ENCODE peak calls at places on chromosomes 7 and 10, in seven cellular contexts. One of them, this sample, is unnamed.

GRCh38 chr10:5512881-5513698 is 11.7 kb upstream of the CALML3 start:
- DNase-seq in astrocyte: no peak
- DNase-seq in foreskin keratinocyte: no peak
- DNase-seq in stomach: no peak
- DNase-seq in fibroblast of the aortic adventitia: no peak
- DNase-seq in cardiac fibroblast: no peak
- DNase-seq in astrocyte of the spinal cord: no peak
- DNase-seq in this sample: no peak

GRCh38 chr10:1745794-1746456 is 8.6 kb upstream of the ADARB2 start:
- DNase-seq in foreskin keratinocyte: no peak
- DNase-seq in astrocyte: no peak
- DNase-seq in cardiac fibroblast: no peak
- DNase-seq in stomach: no peak
- DNase-seq in astrocyte of the spinal cord: no peak
- DNase-seq in fibroblast of the aortic adventitia: no peak
- DNase-seq in this sample: no peak

GRCh38 chr10:122504551-122504950 is 43.2 kb downstream of the HTRA1 start:
- DNase-seq in astrocyte: peak; percentile 92
- DNase-seq in fibroblast of the aortic adventitia: peak; percentile 89
- DNase-seq in stomach: peak; percentile 78
- DNase-seq in astrocyte of the spinal cord: peak; percentile 96
- DNase-seq in cardiac fibroblast: peak; percentile 94
- DNase-seq in foreskin keratinocyte: no peak
- DNase-seq in this sample: peak; percentile 67

GRCh38 chr7:48168159-48168558 is 3.1 kb upstream of the ABCA13 start:
- DNase-seq in cardiac fibroblast: peak; percentile 7
- DNase-seq in astrocyte: peak; percentile 44
- DNase-seq in stomach: no peak
- DNase-seq in foreskin keratinocyte: peak; percentile 59
- DNase-seq in astrocyte of the spinal cord: peak; percentile 62
- DNase-seq in fibroblast of the aortic adventitia: peak; percentile 75
- DNase-seq in this sample: no peak

GRCh38 chr7:5373300-5373699 is 50.3 kb downstream of the TNRC18 start:
- DNase-seq in stomach: no peak
- DNase-seq in fibroblast of the aortic adventitia: no peak
- DNase-seq in astrocyte: no peak
- DNase-seq in foreskin keratinocyte: no peak
- DNase-seq in astrocyte of the spinal cord: no peak
- DNase-seq in cardiac fibroblast: no peak
- DNase-seq in this sample: no peak

GRCh38 chr7:84497873-84498272 is 303.3 kb upstream of the SEMA3A start:
- DNase-seq in astrocyte of the spinal cord: no peak
- DNase-seq in cardiac fibroblast: peak; percentile 11
- DNase-seq in foreskin keratinocyte: no peak
- DNase-seq in astrocyte: peak; percentile 18
- DNase-seq in stomach: no peak
- DNase-seq in fibroblast of the aortic adventitia: no peak
- DNase-seq in this sample: no peak

GRCh38 chr7:107659666-107660065 is 962 bp upstream of the SLC26A4 start:
- DNase-seq in stomach: no peak
- DNase-seq in foreskin keratinocyte: peak; percentile 32
- DNase-seq in fibroblast of the aortic adventitia: peak; percentile 90
- DNase-seq in astrocyte: peak; percentile 78
- DNase-seq in astrocyte of the spinal cord: peak; percentile 74
- DNase-seq in cardiac fibroblast: peak; percentile 70
- DNase-seq in this sample: peak; percentile 26

GRCh38 chr10:30928742-30929141 is 102.9 kb downstream of the ZNF438 start:
- DNase-seq in fibroblast of the aortic adventitia: no peak
- DNase-seq in astrocyte: no peak
- DNase-seq in cardiac fibroblast: no peak
- DNase-seq in stomach: no peak
- DNase-seq in foreskin keratinocyte: no peak
- DNase-seq in astrocyte of the spinal cord: no peak
- DNase-seq in this sample: no peak

GRCh38 chr10:103715430-103715829 is 139.9 kb downstream of the SH3PXD2A start:
- DNase-seq in stomach: no peak
- DNase-seq in cardiac fibroblast: peak; percentile 44
- DNase-seq in foreskin keratinocyte: no peak
- DNase-seq in astrocyte: peak; percentile 90
- DNase-seq in fibroblast of the aortic adventitia: peak; percentile 80
- DNase-seq in astrocyte of the spinal cord: peak; percentile 82
- DNase-seq in this sample: peak; percentile 68

GRCh38 chr7:80133361-80134104 is 1.1 kb upstream of the GNAI1 start:
- DNase-seq in astrocyte of the spinal cord: no peak
- DNase-seq in astrocyte: no peak
- DNase-seq in fibroblast of the aortic adventitia: no peak
- DNase-seq in cardiac fibroblast: no peak
- DNase-seq in foreskin keratinocyte: peak; percentile 85
- DNase-seq in stomach: no peak
- DNase-seq in this sample: peak; percentile 38
- TF ChIP-seq CTCF in astrocyte of the spinal cord: no peak
- TF ChIP-seq CTCF in astrocyte: no peak
- TF ChIP-seq CTCF in fibroblast of the aortic adventitia: peak; percentile 17
- TF ChIP-seq CTCF in cardiac fibroblast: no peak
- TF ChIP-seq CTCF in foreskin keratinocyte: peak; percentile 70
- TF ChIP-seq CTCF in stomach: peak; percentile 22
- TF ChIP-seq CTCF in this sample: no peak

GRCh38 chr10:35246770-35247343 is 89.5 kb upstream of the CCNY start:
- DNase-seq in foreskin keratinocyte: no peak
- DNase-seq in fibroblast of the aortic adventitia: no peak
- DNase-seq in stomach: no peak
- DNase-seq in cardiac fibroblast: no peak
- DNase-seq in astrocyte of the spinal cord: no peak
- DNase-seq in astrocyte: no peak
- DNase-seq in this sample: no peak
- TF ChIP-seq CTCF in foreskin keratinocyte: no peak
- TF ChIP-seq CTCF in fibroblast of the aortic adventitia: no peak
- TF ChIP-seq CTCF in stomach: no peak
- TF ChIP-seq CTCF in cardiac fibroblast: no peak
- TF ChIP-seq CTCF in astrocyte of the spinal cord: no peak
- TF ChIP-seq CTCF in astrocyte: no peak
- TF ChIP-seq CTCF in this sample: no peak

GRCh38 chr10:89555688-89556445 is 20.5 kb upstream of the SLC16A12 start:
- DNase-seq in stomach: no peak
- DNase-seq in astrocyte of the spinal cord: peak; percentile 36
- DNase-seq in astrocyte: no peak
- DNase-seq in cardiac fibroblast: peak; percentile 38
- DNase-seq in fibroblast of the aortic adventitia: peak; percentile 58
- DNase-seq in foreskin keratinocyte: no peak
- DNase-seq in this sample: no peak
- TF ChIP-seq CTCF in stomach: no peak
- TF ChIP-seq CTCF in astrocyte of the spinal cord: peak; percentile 18
- TF ChIP-seq CTCF in astrocyte: peak; percentile 16
- TF ChIP-seq CTCF in cardiac fibroblast: peak; percentile 18
- TF ChIP-seq CTCF in fibroblast of the aortic adventitia: peak; percentile 26
- TF ChIP-seq CTCF in foreskin keratinocyte: peak; percentile 54
- TF ChIP-seq CTCF in this sample: no peak

GRCh38 chr7:3649250-3649649 is 348.2 kb downstream of the SDK1 start:
- DNase-seq in cardiac fibroblast: peak; percentile 7
- DNase-seq in astrocyte: no peak
- DNase-seq in fibroblast of the aortic adventitia: no peak
- DNase-seq in astrocyte of the spinal cord: no peak
- DNase-seq in foreskin keratinocyte: no peak
- DNase-seq in stomach: no peak
- DNase-seq in this sample: no peak
- TF ChIP-seq CTCF in cardiac fibroblast: peak; percentile 32
- TF ChIP-seq CTCF in astrocyte: peak; percentile 7
- TF ChIP-seq CTCF in fibroblast of the aortic adventitia: peak; percentile 6
- TF ChIP-seq CTCF in astrocyte of the spinal cord: peak; percentile 41
- TF ChIP-seq CTCF in foreskin keratinocyte: peak; percentile 30
- TF ChIP-seq CTCF in stomach: no peak
- TF ChIP-seq CTCF in this sample: no peak

GRCh38 chr7:16986775-16987174 is 105.0 kb upstream of the AGR3 start:
- DNase-seq in astrocyte of the spinal cord: no peak
- DNase-seq in stomach: no peak
- DNase-seq in astrocyte: no peak
- DNase-seq in foreskin keratinocyte: no peak
- DNase-seq in fibroblast of the aortic adventitia: no peak
- DNase-seq in cardiac fibroblast: no peak
- DNase-seq in this sample: no peak
- TF ChIP-seq CTCF in astrocyte of the spinal cord: no peak
- TF ChIP-seq CTCF in stomach: no peak
- TF ChIP-seq CTCF in astrocyte: no peak
- TF ChIP-seq CTCF in foreskin keratinocyte: no peak
- TF ChIP-seq CTCF in fibroblast of the aortic adventitia: no peak
- TF ChIP-seq CTCF in cardiac fibroblast: no peak
- TF ChIP-seq CTCF in this sample: no peak

DNA sequence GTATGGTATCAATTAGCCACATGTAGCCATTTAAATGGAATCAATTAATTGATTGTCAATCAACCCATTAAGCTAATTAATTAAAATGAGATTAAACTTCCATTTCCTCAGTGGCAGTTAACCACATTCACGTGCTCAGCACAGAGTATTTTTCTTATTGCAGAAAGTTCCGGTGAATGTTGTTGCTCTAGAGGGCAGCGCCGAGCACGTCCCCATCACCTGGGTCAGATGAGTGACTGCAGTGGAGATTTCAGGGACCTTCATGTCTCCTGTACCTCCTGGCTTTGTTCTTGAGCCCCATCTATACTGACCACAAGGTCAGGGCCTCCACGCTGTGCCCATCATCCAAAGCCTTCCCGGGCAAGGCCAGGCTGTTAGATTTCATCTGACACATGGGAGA is 168.8 kb upstream of the MKI67 start:
- DNase-seq in fibroblast of the aortic adventitia: no peak
- DNase-seq in stomach: no peak
- DNase-seq in astrocyte: no peak
- DNase-seq in astrocyte of the spinal cord: no peak
- DNase-seq in cardiac fibroblast: no peak
- DNase-seq in foreskin keratinocyte: no peak
- DNase-seq in this sample: no peak
- TF ChIP-seq CTCF in fibroblast of the aortic adventitia: no peak
- TF ChIP-seq CTCF in stomach: no peak
- TF ChIP-seq CTCF in astrocyte: no peak
- TF ChIP-seq CTCF in astrocyte of the spinal cord: no peak
- TF ChIP-seq CTCF in cardiac fibroblast: no peak
- TF ChIP-seq CTCF in foreskin keratinocyte: no peak
- TF ChIP-seq CTCF in this sample: no peak

This sample was measured in RWPE1.